ENCODE peak calls at places on chromosomes 11 and 22, in eight cellular contexts. G is adrenal gland; X is CD4-positive, CD25-positive, alpha-beta regulatory T cell; R is stomach; F is prostate gland; S is HCT116; P is breast epithelium; C is effector memory CD4-positive, alpha-beta T cell. Z is an unnamed sample. For H3K27me3 and H3K4me1, the result is how much of the 10 kb centered on the place peaks cover.

GRCh38 chr11:103926990-103927389 is 109.5 kb upstream of the DDI1 start:
- DNase-seq in G (no peak), X (no peak), R (no peak), F (no peak), S (no peak), P (no peak), C (no peak), Z (no peak)

GRCh38 chr11:60831501-60832079 is 10.3 kb upstream of the CCDC86 start:
- DNase-seq in G (no peak), X (no peak), R (no peak), F (no peak), S (no peak), P (no peak), C (no peak), Z (no peak)

GRCh38 chr11:31813242-31813960 is 2.3 kb upstream of the PAX6 start:
- DNase-seq in G (no peak), X (no peak), R (no peak), F (no peak), S (no peak), P (no peak), C (no peak), Z (no peak)

GRCh38 chr22:49207008-49207775 is 620.5 kb downstream of the BRD1 start:
- DNase-seq in G (no peak), X (no peak), R (peak), F (no peak), S (no peak), P (peak), C (no peak), Z (peak)

GRCh38 chr11:2378527-2379210 is 1.6 kb downstream of the CD81 start:
- DNase-seq in G (no peak), X (no peak), R (no peak), F (no peak), S (no peak), P (no peak), C (no peak), Z (peak)

GRCh38 chr22:39292561-39293074 is 26.8 kb downstream of the RPL3 start:
- DNase-seq in G (peak), X (no peak), R (peak), F (peak), S (peak), P (peak), C (no peak), Z (peak)

GRCh38 chr11:11135820-11136476 is 217.1 kb downstream of the CSNK2A3 start:
- DNase-seq in G (no peak), X (no peak), R (no peak), F (peak), S (no peak), P (no peak), C (no peak), Z (no peak)

GRCh38 chr11:103735497-103736032 is 300.9 kb upstream of the DDI1 start:
- DNase-seq in G (no peak), X (no peak), R (no peak), F (no peak), S (no peak), P (no peak), C (no peak), Z (no peak)

GRCh38 chr11:88315981-88316441 is 21.5 kb downstream of the CTSC start:
- DNase-seq in G (no peak), X (no peak), R (no peak), F (no peak), S (no peak), P (no peak), C (no peak), Z (no peak)

GRCh38 chr11:61687420-61687819 is 7.2 kb downstream of the DAGLA start:
- DNase-seq in G (no peak), X (no peak), R (no peak), F (no peak), S (no peak), P (no peak), C (no peak), Z (no peak)

GRCh38 chr22:50184541-50185383 is 951 bp upstream of the TRABD start:
- DNase-seq in G (no peak), X (no peak), R (no peak), F (no peak), S (no peak), P (no peak), C (no peak), Z (no peak)

GRCh38 chr11:61983419-61983818 is 16.0 kb upstream of the FTH1 start:
- DNase-seq in G (peak), X (no peak), R (peak), F (no peak), S (no peak), P (peak), C (no peak), Z (no peak)

GRCh38 chr11:88131764-88132470 is 43.3 kb downstream of the RAB38 start:
- DNase-seq in G (no peak), X (peak), R (no peak), F (no peak), S (no peak), P (no peak), C (no peak), Z (no peak)

GRCh38 chr11:8775341-8776133 is 92.9 kb downstream of the RPL27A start:
- DNase-seq in G (peak), X (no peak), R (peak), F (no peak), S (no peak), P (no peak), C (no peak), Z (no peak)

DNA sequence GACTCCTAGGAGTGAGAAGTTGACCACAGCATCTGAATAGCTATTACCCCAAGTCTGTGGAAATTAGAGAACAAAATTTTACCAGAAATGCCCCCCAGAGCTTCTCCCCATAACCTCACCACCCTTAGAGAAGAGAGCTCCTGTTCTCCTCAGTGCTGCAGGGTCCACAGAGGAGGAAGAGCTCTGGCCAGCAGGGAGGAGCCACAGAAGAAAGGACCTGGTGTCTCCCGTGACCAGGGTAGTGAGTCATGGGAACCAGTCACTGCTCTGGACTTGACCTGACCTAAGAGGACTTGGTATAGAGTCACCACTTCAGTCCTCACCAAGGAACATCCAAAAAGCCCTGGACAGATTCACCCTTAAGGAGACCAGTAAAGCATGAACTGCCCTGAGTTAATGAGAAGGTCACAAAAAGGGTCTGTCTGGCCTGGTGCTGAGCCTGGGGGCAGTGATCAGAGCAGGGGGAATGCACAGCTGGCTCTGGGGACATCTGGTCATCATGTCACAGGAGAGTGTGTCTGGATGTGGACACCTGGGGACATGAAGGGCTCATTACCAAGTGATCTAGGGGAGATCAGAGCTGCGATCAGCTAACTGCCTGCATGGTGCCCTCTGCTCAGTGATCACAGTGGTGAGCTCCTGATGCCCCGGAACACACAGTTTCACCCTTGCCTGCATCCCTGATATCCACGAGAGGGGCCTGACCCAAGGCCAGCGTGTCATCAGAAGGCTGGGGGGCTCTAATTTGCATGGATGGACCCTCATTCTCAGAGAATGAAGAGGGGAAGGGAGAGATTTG is 103.3 kb upstream of the TOP3B start:
- DNase-seq in G (peak), X (no peak), R (no peak), F (no peak), S (peak), P (no peak), C (no peak), Z (no peak)
- H3K27me3 ChIP-seq in G (under half), X (under half), R (under half), F (under half), S (under half), P (under half), C (under half), Z (under half)

GRCh38 chr11:66081505-66081904 is 11.4 kb downstream of the PACS1 start:
- DNase-seq in G (peak), X (peak), R (peak), F (peak), S (no peak), P (peak), C (peak), Z (peak)

GRCh38 chr11:66080055-66080817 is 10.2 kb downstream of the PACS1 start:
- DNase-seq in G (peak), X (peak), R (peak), F (peak), S (peak), P (no peak), C (peak), Z (peak)

GRCh38 chr11:66085071-66085470 is 15.0 kb downstream of the PACS1 start:
- DNase-seq in G (no peak), X (no peak), R (no peak), F (no peak), S (no peak), P (no peak), C (no peak), Z (no peak)

GRCh38 chr11:66087148-66087908 is 17.3 kb downstream of the PACS1 start:
- DNase-seq in G (no peak), X (no peak), R (no peak), F (no peak), S (no peak), P (no peak), C (no peak), Z (no peak)

GRCh38 chr11:66082936-66083698 is 13.0 kb downstream of the PACS1 start:
- DNase-seq in G (peak), X (no peak), R (no peak), F (no peak), S (no peak), P (no peak), C (no peak), Z (no peak)
- H3K4me3 ChIP-seq in G (no peak), X (peak), R (no peak), F (no peak), S (no peak), P (no peak), C (no peak), Z (no peak)

DNA sequence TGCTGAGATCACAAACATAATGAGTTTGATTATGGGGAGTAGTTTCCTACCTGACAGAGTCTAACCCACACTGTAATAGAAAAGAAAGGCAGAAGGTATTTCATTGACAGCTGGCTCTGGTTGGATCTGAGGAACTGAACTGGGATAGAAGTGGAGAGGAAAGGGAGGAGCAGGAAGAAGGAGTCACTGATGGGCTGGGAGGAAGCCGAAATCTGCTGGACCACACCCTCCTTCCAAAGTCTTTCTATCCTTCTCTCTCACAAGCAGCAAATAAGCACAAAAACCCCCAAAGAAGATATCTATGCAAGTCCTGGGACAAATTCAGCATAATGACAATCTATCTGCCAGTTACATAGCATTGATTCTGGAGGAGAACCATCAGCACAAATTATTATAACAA is 11.6 kb downstream of the BLID start:
- DNase-seq in G (no peak), X (no peak), R (no peak), F (no peak), S (no peak), P (no peak), C (no peak), Z (no peak)
- H3K4me1 ChIP-seq in G (under half), X (under half), R (under half), F (under half), S (half or more), P (under half), C (under half), Z (under half)

GRCh38 chr11:44808053-44808753 is 81.4 kb downstream of the TSPAN18 start:
- DNase-seq in G (no peak), X (no peak), R (no peak), F (no peak), S (no peak), P (no peak), C (no peak), Z (no peak)
- H3K27me3 ChIP-seq in G (under half), X (under half), R (under half), F (under half), S (under half), P (under half), C (under half), Z (under half)

DNA sequence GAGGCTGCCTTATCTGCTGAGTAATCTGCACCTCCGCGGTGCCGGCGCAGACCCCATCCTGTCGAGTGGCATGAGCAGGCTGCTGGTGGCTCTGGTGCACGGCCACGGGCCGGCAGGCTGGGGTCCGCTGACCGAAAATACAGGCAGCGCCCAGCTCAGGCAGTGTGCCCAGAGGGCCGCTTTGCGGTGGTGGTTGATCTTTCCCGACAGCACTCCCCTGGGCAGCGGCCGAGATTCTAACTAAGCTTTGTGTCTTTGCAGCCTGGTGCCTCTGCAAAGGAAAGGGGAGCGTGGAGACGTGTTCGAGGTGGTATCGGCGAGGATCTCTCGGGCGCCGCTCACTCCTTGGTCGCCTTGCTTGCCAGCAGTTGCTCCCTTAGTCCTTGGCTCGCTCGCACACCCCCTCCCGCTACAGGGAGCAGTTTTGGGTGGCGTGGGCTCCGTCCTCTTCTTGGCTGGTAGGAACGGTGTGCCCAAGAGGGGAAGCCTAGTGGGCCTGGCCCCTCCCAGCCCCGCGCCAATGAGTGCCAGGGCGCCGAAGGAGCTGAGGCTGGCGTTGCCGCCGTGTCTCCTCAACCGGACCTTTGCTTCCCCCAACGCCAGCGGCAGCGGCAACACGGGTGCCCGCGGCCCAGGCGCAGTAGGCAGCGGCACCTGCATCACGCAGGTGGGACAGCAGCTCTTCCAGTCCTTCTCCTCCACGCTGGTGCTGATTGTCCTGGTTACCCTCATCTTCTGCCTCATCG is 1.3 kb downstream of the C11orf87 start:
- DNase-seq in G (no peak), X (no peak), R (no peak), F (no peak), S (no peak), P (no peak), C (no peak), Z (no peak)
- H3K4me3 ChIP-seq in G (no peak), X (no peak), R (peak), F (no peak), S (no peak), P (peak), C (no peak), Z (peak)

DNA sequence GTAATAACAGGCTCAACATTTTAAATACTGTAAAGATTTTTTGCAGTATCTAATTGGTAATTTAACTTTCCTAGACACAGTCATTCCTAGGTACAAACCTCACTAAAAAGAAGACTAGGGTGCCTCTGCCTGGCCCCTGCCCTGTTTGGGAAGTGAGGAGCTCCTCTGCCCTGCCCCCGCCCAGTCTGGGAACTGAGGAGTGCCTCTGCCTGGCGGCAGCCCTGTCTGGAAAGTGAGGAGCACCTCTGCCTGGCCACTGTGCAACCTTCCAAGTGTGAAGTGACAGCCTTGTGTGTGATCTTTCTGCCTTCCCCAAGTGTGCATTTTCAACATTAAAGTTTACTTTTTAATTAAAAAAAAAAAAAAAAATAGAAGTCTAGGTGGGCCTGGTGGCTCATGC is 4.2 kb downstream of the CHORDC1 start:
- DNase-seq in G (no peak), X (no peak), R (no peak), F (no peak), S (no peak), P (no peak), C (no peak), Z (no peak)
- H3K4me1 ChIP-seq in G (under half), X (half or more), R (under half), F (under half), S (under half), P (under half), C (under half), Z (under half)

GRCh38 chr11:64485077-64485476 is 105.9 kb upstream of the SLC22A12 start:
- DNase-seq in G (no peak), X (no peak), R (no peak), F (no peak), S (no peak), P (no peak), C (no peak), Z (no peak)
- H3K27me3 ChIP-seq in G (under half), X (under half), R (under half), F (under half), S (under half), P (under half), C (under half), Z (half or more)

GRCh38 chr11:110075087-110075821 is 17.9 kb upstream of the ZC3H12C start:
- DNase-seq in G (no peak), X (no peak), R (no peak), F (no peak), S (no peak), P (no peak), C (no peak), Z (no peak)
- H3K4me3 ChIP-seq in G (no peak), X (no peak), R (no peak), F (no peak), S (no peak), P (no peak), C (no peak), Z (no peak)

Z was measured in suprapubic skin.